ENCODE peak calls at places on chromosomes 7 and 10, in ten cellular contexts. K is fibroblast of lung, Y is lower lobe of right lung, F is right atrium auricular region, W is colonic mucosa, O is suprapubic skin, B is GM12878, H is BJ, U is dorsolateral prefrontal cortex, N is AG04450. T is an unnamed sample. For H3K27me3, the result is how much of the 10 kb centered on the place peaks cover.

GRCh38 chr7:24715661-24716479 is 41.4 kb downstream of the GSDME start:
- DNase-seq in K (peak), Y (no peak), F (peak), W (no peak), O (no peak), B (peak), H (no peak), U (no peak), N (no peak), T (no peak)

GRCh38 chr7:105820667-105821066 is 55.7 kb downstream of the ATXN7L1 start:
- DNase-seq in K (no peak), Y (no peak), F (no peak), W (no peak), O (no peak), B (no peak), H (no peak), U (no peak), N (no peak), T (no peak)

GRCh38 chr10:52682766-52683165 is 89.8 kb downstream of the MBL2 start:
- DNase-seq in K (no peak), Y (no peak), F (no peak), W (peak), O (no peak), B (no peak), H (no peak), U (no peak), N (no peak), T (no peak)

GRCh38 chr10:123249894-123250293 is 95.7 kb downstream of the BUB3 start:
- DNase-seq in K (no peak), Y (no peak), F (no peak), W (no peak), O (no peak), B (no peak), H (no peak), U (no peak), N (no peak), T (no peak)

GRCh38 chr10:69409176-69409495 is 7.6 kb downstream of the TACR2 start:
- DNase-seq in K (no peak), Y (no peak), F (no peak), W (no peak), O (no peak), B (no peak), H (no peak), U (no peak), N (no peak), T (no peak)

GRCh38 chr7:80749270-80749669 is 110.8 kb downstream of the CD36 start:
- DNase-seq in K (peak), Y (no peak), F (no peak), W (no peak), O (no peak), B (no peak), H (no peak), U (no peak), N (no peak), T (no peak)

GRCh38 chr10:32070645-32071044 is 14.4 kb upstream of the KIF5B start:
- DNase-seq in K (no peak), Y (no peak), F (no peak), W (no peak), O (no peak), B (no peak), H (no peak), U (no peak), N (no peak), T (no peak)

GRCh38 chr10:18005781-18006456 is 54.2 kb downstream of the SLC39A12 start:
- DNase-seq in K (peak), Y (no peak), F (no peak), W (no peak), O (no peak), B (no peak), H (peak), U (no peak), N (peak), T (no peak)

GRCh38 chr7:29127527-29127926 is 18.8 kb downstream of the CPVL start:
- DNase-seq in K (no peak), Y (no peak), F (no peak), W (no peak), O (no peak), B (no peak), H (no peak), U (no peak), N (no peak), T (no peak)

GRCh38 chr10:1243486-1244182 is 187.4 kb downstream of the WDR37 start:
- DNase-seq in K (no peak), Y (no peak), F (no peak), W (no peak), O (no peak), B (no peak), H (no peak), U (peak), N (no peak), T (peak)
- H3K27me3 ChIP-seq in K (under half), Y (half or more), F (under half), W (under half), O (under half), B (under half), H (under half), U (under half), N (under half), T (under half)

GRCh38 chr10:117163954-117164292 is 25.9 kb upstream of the VAX1 start:
- DNase-seq in K (no peak), Y (no peak), F (no peak), W (no peak), O (no peak), B (no peak), H (no peak), U (no peak), N (no peak), T (no peak)
- H3K27me3 ChIP-seq in K (half or more), Y (half or more), F (half or more), W (half or more), O (half or more), B (under half), H (under half), U (half or more), N (half or more), T (under half)

DNA sequence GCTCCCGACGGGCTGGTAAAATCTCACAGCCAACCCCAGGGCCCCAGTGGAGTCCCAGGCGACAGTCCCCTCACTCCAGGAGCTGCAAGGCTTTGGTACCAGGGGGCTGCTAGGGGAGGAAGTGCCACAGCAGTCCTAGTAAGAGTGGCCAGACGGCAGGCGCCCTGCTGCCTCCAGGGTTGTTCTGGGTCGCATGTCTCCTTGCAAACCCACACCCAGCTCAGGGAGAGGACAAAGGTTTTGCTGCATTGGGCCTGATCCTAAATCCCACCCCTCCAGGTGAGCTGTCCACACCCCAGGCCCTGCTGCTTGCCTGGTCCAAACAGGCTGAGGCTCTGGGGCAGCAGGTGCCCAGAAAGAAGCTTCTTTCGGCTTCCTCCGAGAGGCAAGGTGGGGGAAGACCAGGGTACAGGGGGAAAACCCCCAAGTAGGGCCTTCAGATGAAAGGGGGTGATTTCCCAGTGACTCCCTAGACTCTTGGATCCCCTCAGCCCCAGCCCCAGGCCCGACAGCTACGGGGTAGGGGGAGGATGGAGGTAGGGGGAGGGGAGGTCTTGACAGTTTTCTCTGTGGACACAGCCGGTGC is 4.2 kb upstream of the KCP start:
- DNase-seq in K (no peak), Y (no peak), F (no peak), W (no peak), O (no peak), B (no peak), H (no peak), U (no peak), N (no peak), T (no peak)
- H3K27me3 ChIP-seq in K (under half), Y (half or more), F (under half), W (under half), O (under half), B (under half), H (under half), U (under half), N (half or more), T (under half)

GRCh38 chr7:93693796-93694195 is 119.3 kb upstream of the CALCR start:
- DNase-seq in K (no peak), Y (no peak), F (no peak), W (no peak), O (no peak), B (no peak), H (no peak), U (no peak), N (no peak), T (no peak)

GRCh38 chr7:93690021-93690420 is 115.5 kb upstream of the CALCR start:
- DNase-seq in K (no peak), Y (no peak), F (no peak), W (no peak), O (no peak), B (no peak), H (no peak), U (no peak), N (no peak), T (no peak)
- H3K27me3 ChIP-seq in K (under half), Y (under half), F (under half), W (under half), O (under half), B (under half), H (under half), U (under half), N (under half), T (under half)

DNA sequence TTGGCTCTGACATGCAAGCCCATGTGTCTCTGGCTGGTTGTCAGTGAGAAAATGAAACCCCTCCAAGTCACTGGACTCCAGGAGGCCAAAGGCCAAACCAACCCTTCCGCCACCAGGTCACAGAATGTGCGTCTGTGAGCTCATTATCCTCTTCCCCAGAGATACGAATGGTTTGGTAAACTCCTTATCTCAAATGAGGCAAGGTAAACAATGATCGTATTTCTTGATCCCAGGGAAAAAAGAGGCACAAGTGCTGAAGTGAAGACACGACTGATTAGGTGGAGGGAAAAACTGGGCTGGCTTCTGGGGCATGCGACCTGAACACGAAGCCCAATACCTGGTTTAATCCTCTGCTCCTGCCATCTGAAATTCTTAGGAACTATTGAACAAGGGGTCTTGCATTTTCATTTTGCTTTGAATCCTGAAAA is 70.6 kb upstream of the ARID5B start:
- DNase-seq in K (no peak), Y (no peak), F (no peak), W (no peak), O (no peak), B (no peak), H (no peak), U (no peak), N (no peak), T (no peak)
- H3K27me3 ChIP-seq in K (under half), Y (under half), F (under half), W (under half), O (under half), B (under half), H (under half), U (under half), N (under half), T (under half)

DNA sequence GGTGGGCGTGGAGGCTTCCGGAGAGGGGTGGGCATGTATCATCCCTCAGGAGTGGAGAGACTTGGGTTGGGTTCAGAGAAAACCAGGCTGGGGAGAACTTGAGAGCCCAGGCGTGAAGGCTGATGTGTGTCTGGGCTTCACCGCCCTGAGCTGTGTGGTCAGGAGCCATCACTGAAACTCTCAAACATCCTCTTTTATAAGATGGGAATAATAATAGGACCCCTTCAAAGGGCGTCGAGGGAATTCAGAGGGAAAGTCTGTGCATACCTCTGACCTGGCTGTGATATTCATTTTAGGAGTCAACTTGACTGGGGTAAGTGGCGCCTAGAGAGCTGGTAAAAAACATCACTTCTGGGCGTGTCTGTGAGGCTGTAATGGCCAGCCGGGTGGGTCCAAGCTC is 21.1 kb upstream of the PSMG3 start:
- DNase-seq in K (no peak), Y (no peak), F (no peak), W (no peak), O (no peak), B (no peak), H (no peak), U (no peak), N (no peak), T (no peak)
- H3K27me3 ChIP-seq in K (under half), Y (under half), F (under half), W (under half), O (half or more), B (under half), H (under half), U (under half), N (half or more), T (under half)

DNA sequence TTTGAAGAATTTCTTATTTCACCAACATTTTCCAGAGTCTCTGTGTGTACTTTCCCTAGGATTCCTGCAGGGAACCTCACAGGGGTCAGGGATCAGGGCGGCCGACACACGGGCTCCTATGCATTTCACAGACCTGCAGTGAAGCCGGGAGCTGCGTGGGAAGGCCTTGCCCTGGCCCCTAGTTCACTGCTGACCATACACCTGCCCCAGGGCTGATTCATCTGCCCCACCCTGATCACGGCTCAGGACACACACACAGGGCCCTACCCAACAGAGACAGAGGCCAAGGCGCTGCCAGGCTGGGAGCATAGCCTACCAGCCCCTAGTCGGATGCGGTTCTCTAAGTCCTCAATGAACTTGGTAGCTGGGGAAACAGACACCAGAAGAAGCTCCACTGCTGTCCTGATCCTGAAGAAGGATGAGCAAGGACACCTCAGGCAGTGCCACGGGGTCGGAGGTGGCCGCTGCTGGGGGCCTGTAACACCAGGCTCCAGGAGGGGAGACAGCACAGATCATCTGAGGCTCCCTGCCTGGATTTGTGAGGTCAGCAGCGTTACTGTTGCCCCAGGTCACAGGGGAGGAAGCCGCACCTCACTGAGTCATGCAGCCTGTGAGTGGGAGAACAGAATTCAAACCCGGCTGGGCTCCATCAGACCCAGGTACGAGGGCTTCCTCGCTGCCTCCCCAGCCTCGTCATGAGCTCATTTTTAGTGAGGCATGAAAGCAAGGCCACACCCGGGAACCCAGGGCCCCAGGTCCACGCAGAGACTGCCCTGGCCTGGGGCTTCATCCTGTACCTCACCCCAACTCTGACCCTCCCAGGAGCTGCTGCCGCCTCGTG is 278.8 kb upstream of the PPP2R2D start:
- DNase-seq in K (no peak), Y (no peak), F (no peak), W (no peak), O (no peak), B (no peak), H (no peak), U (no peak), N (no peak), T (no peak)
- H3K27me3 ChIP-seq in K (under half), Y (under half), F (under half), W (under half), O (under half), B (under half), H (under half), U (under half), N (under half), T (under half)

GRCh38 chr7:151008143-151008510 is 16.2 kb downstream of the ATG9B start:
- DNase-seq in K (no peak), Y (no peak), F (no peak), W (no peak), O (no peak), B (no peak), H (no peak), U (no peak), N (no peak), T (peak)

GRCh38 chr7:151008511-151009323 is 15.6 kb downstream of the ATG9B start:
- DNase-seq in K (peak), Y (peak), F (peak), W (peak), O (no peak), B (peak), H (no peak), U (no peak), N (no peak), T (peak)

GRCh38 chr7:151005566-151005965 is 14.7 kb downstream of the NOS3 start:
- DNase-seq in K (no peak), Y (no peak), F (no peak), W (no peak), O (no peak), B (no peak), H (no peak), U (no peak), N (no peak), T (no peak)

GRCh38 chr7:151007469-151007898 is 16.7 kb downstream of the NOS3 start:
- DNase-seq in K (no peak), Y (no peak), F (no peak), W (no peak), O (no peak), B (no peak), H (no peak), U (no peak), N (no peak), T (no peak)

DNA sequence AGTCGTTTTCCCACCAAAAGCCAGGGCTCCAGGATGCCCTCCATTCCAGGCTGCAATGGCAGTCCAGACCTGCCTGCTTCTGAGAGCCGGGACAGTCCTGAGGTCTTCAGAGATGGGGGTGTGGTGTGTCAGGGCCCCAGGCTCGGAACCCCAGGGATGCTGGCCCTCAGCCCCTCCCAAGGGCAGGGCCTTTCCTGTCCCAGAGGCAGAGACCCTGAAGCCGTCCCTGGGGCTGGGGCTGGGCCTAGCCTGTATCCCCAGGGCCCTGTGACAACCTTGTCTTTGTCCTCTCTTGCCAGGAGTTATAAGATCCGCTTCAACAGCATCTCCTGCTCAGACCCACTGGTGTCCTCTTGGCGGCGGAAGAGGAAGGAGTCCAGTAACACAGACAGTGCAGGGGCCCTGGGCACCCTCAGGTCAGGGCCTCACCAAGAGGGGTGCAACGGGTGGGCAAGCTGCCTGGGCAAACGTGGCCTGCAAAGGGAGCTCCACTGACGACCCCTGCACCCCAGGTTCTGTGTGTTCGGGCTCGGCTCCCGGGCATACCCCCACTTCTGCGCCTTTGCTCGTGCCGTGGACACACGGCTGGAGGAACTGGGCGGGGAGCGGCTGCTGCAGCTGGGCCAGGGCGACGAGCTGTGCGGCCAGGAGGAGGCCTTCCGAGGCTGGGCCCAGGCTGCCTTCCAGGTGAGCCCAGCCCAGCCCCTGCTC is 15.9 kb downstream of the NOS3 start:
- DNase-seq in K (no peak), Y (no peak), F (no peak), W (no peak), O (no peak), B (no peak), H (no peak), U (no peak), N (no peak), T (peak)
- H3K27me3 ChIP-seq in K (under half), Y (under half), F (under half), W (under half), O (under half), B (under half), H (under half), U (under half), N (under half), T (under half)

T was measured in aorta.